ENCODE peak calls at places on chromosomes 11 and 22, in nine cellular contexts. One of them, this sample, is unnamed.

GRCh38 chr11:15770798-15771414 is 585.4 kb downstream of the SOX6 start:
- DNase-seq in right cardiac atrium: peak; percentile 27
- DNase-seq in CD8-positive, alpha-beta T cell: no peak
- DNase-seq in dorsolateral prefrontal cortex: no peak
- DNase-seq in smooth muscle cell of the brain vasculature: no peak
- DNase-seq in activated CD4-positive, alpha-beta T cell treated with anti-CD3 and anti-CD28 coated beads for 1 hour: no peak
- DNase-seq in fibroblast of lung: peak; percentile 36
- DNase-seq in GM20000: peak; percentile 47
- DNase-seq in ACHN: peak; percentile 21
- DNase-seq in this sample: peak; percentile 39

GRCh38 chr11:66936326-66936725 is 21.9 kb downstream of the PC start:
- DNase-seq in dorsolateral prefrontal cortex: no peak
- DNase-seq in right cardiac atrium: no peak
- DNase-seq in fibroblast of lung: peak; percentile 94
- DNase-seq in activated CD4-positive, alpha-beta T cell treated with anti-CD3 and anti-CD28 coated beads for 1 hour: no peak
- DNase-seq in ACHN: no peak
- DNase-seq in smooth muscle cell of the brain vasculature: no peak
- DNase-seq in CD8-positive, alpha-beta T cell: no peak
- DNase-seq in GM20000: no peak
- DNase-seq in this sample: no peak

GRCh38 chr11:64019106-64020031 is 16.4 kb upstream of the FLRT1 start:
- DNase-seq in dorsolateral prefrontal cortex: no peak
- DNase-seq in ACHN: no peak
- DNase-seq in activated CD4-positive, alpha-beta T cell treated with anti-CD3 and anti-CD28 coated beads for 1 hour: no peak
- DNase-seq in smooth muscle cell of the brain vasculature: no peak
- DNase-seq in CD8-positive, alpha-beta T cell: no peak
- DNase-seq in GM20000: no peak
- DNase-seq in right cardiac atrium: no peak
- DNase-seq in fibroblast of lung: no peak
- DNase-seq in this sample: no peak

GRCh38 chr11:134030853-134031252 is 38.0 kb upstream of the JAM3 start:
- DNase-seq in CD8-positive, alpha-beta T cell: no peak
- DNase-seq in GM20000: no peak
- DNase-seq in smooth muscle cell of the brain vasculature: no peak
- DNase-seq in activated CD4-positive, alpha-beta T cell treated with anti-CD3 and anti-CD28 coated beads for 1 hour: no peak
- DNase-seq in right cardiac atrium: no peak
- DNase-seq in dorsolateral prefrontal cortex: no peak
- DNase-seq in fibroblast of lung: no peak
- DNase-seq in ACHN: no peak
- DNase-seq in this sample: no peak

GRCh38 chr22:40484906-40485660 is 114.7 kb downstream of the SGSM3 start:
- DNase-seq in dorsolateral prefrontal cortex: no peak
- DNase-seq in GM20000: no peak
- DNase-seq in activated CD4-positive, alpha-beta T cell treated with anti-CD3 and anti-CD28 coated beads for 1 hour: no peak
- DNase-seq in fibroblast of lung: peak; percentile 58
- DNase-seq in right cardiac atrium: no peak
- DNase-seq in smooth muscle cell of the brain vasculature: no peak
- DNase-seq in ACHN: no peak
- DNase-seq in CD8-positive, alpha-beta T cell: no peak
- DNase-seq in this sample: no peak

GRCh38 chr11:27783701-27784355 is 83.6 kb upstream of the BDNF start:
- DNase-seq in right cardiac atrium: no peak
- DNase-seq in fibroblast of lung: no peak
- DNase-seq in smooth muscle cell of the brain vasculature: no peak
- DNase-seq in dorsolateral prefrontal cortex: no peak
- DNase-seq in activated CD4-positive, alpha-beta T cell treated with anti-CD3 and anti-CD28 coated beads for 1 hour: no peak
- DNase-seq in GM20000: no peak
- DNase-seq in CD8-positive, alpha-beta T cell: no peak
- DNase-seq in ACHN: no peak
- DNase-seq in this sample: no peak

GRCh38 chr22:22988785-22989184 is 81.5 kb upstream of the GNAZ start:
- DNase-seq in activated CD4-positive, alpha-beta T cell treated with anti-CD3 and anti-CD28 coated beads for 1 hour: no peak
- DNase-seq in right cardiac atrium: no peak
- DNase-seq in smooth muscle cell of the brain vasculature: no peak
- DNase-seq in GM20000: no peak
- DNase-seq in ACHN: no peak
- DNase-seq in CD8-positive, alpha-beta T cell: no peak
- DNase-seq in fibroblast of lung: no peak
- DNase-seq in dorsolateral prefrontal cortex: no peak
- DNase-seq in this sample: no peak

GRCh38 chr11:2868604-2869526 is 16.7 kb downstream of the CDKN1C start:
- DNase-seq in CD8-positive, alpha-beta T cell: no peak
- DNase-seq in GM20000: no peak
- DNase-seq in fibroblast of lung: no peak
- DNase-seq in activated CD4-positive, alpha-beta T cell treated with anti-CD3 and anti-CD28 coated beads for 1 hour: no peak
- DNase-seq in smooth muscle cell of the brain vasculature: no peak
- DNase-seq in dorsolateral prefrontal cortex: peak; percentile 87
- DNase-seq in right cardiac atrium: no peak
- DNase-seq in ACHN: no peak
- DNase-seq in this sample: no peak

GRCh38 chr11:94193288-94193687 is 64.6 kb downstream of the PANX1 start:
- DNase-seq in fibroblast of lung: peak; percentile 92
- DNase-seq in dorsolateral prefrontal cortex: no peak
- DNase-seq in ACHN: peak; percentile 67
- DNase-seq in right cardiac atrium: no peak
- DNase-seq in smooth muscle cell of the brain vasculature: no peak
- DNase-seq in CD8-positive, alpha-beta T cell: no peak
- DNase-seq in activated CD4-positive, alpha-beta T cell treated with anti-CD3 and anti-CD28 coated beads for 1 hour: no peak
- DNase-seq in GM20000: no peak
- DNase-seq in this sample: no peak

GRCh38 chr11:47488674-47489394 is 39.9 kb upstream of the RAPSN start:
- DNase-seq in fibroblast of lung: no peak
- DNase-seq in dorsolateral prefrontal cortex: no peak
- DNase-seq in smooth muscle cell of the brain vasculature: no peak
- DNase-seq in GM20000: no peak
- DNase-seq in right cardiac atrium: no peak
- DNase-seq in ACHN: no peak
- DNase-seq in CD8-positive, alpha-beta T cell: no peak
- DNase-seq in activated CD4-positive, alpha-beta T cell treated with anti-CD3 and anti-CD28 coated beads for 1 hour: no peak
- DNase-seq in this sample: no peak

GRCh38 chr11:86386791-86387190 is 12.1 kb downstream of the CCDC81 start:
- DNase-seq in fibroblast of lung: peak; percentile 6
- DNase-seq in activated CD4-positive, alpha-beta T cell treated with anti-CD3 and anti-CD28 coated beads for 1 hour: no peak
- DNase-seq in GM20000: no peak
- DNase-seq in ACHN: no peak
- DNase-seq in smooth muscle cell of the brain vasculature: no peak
- DNase-seq in dorsolateral prefrontal cortex: no peak
- DNase-seq in CD8-positive, alpha-beta T cell: no peak
- DNase-seq in right cardiac atrium: no peak
- DNase-seq in this sample: no peak

GRCh38 chr11:36352919-36353318 is 56.8 kb downstream of the PRR5L start:
- DNase-seq in dorsolateral prefrontal cortex: no peak
- DNase-seq in CD8-positive, alpha-beta T cell: peak; percentile 76
- DNase-seq in fibroblast of lung: no peak
- DNase-seq in smooth muscle cell of the brain vasculature: no peak
- DNase-seq in GM20000: no peak
- DNase-seq in activated CD4-positive, alpha-beta T cell treated with anti-CD3 and anti-CD28 coated beads for 1 hour: peak; percentile 18
- DNase-seq in right cardiac atrium: no peak
- DNase-seq in ACHN: no peak
- DNase-seq in this sample: no peak

GRCh38 chr11:57432017-57432590 is 5.2 kb upstream of the SLC43A3 start:
- DNase-seq in ACHN: no peak
- DNase-seq in fibroblast of lung: no peak
- DNase-seq in smooth muscle cell of the brain vasculature: no peak
- DNase-seq in dorsolateral prefrontal cortex: no peak
- DNase-seq in activated CD4-positive, alpha-beta T cell treated with anti-CD3 and anti-CD28 coated beads for 1 hour: no peak
- DNase-seq in right cardiac atrium: no peak
- DNase-seq in CD8-positive, alpha-beta T cell: no peak
- DNase-seq in GM20000: no peak
- DNase-seq in this sample: peak; percentile 70

GRCh38 chr11:46306296-46306853 is 28.9 kb downstream of the CREB3L1 start:
- DNase-seq in fibroblast of lung: peak; percentile 49
- DNase-seq in CD8-positive, alpha-beta T cell: no peak
- DNase-seq in smooth muscle cell of the brain vasculature: no peak
- DNase-seq in GM20000: no peak
- DNase-seq in dorsolateral prefrontal cortex: no peak
- DNase-seq in activated CD4-positive, alpha-beta T cell treated with anti-CD3 and anti-CD28 coated beads for 1 hour: no peak
- DNase-seq in right cardiac atrium: no peak
- DNase-seq in ACHN: no peak
- DNase-seq in this sample: no peak

GRCh38 chr11:68667511-68668253 is 16.7 kb upstream of the GAL start:
- DNase-seq in dorsolateral prefrontal cortex: no peak
- DNase-seq in GM20000: no peak
- DNase-seq in ACHN: no peak
- DNase-seq in smooth muscle cell of the brain vasculature: no peak
- DNase-seq in fibroblast of lung: no peak
- DNase-seq in activated CD4-positive, alpha-beta T cell treated with anti-CD3 and anti-CD28 coated beads for 1 hour: no peak
- DNase-seq in CD8-positive, alpha-beta T cell: no peak
- DNase-seq in right cardiac atrium: no peak
- DNase-seq in this sample: no peak

GRCh38 chr22:23565942-23566715 is 14.0 kb downstream of the IGLL1 start:
- DNase-seq in fibroblast of lung: no peak
- DNase-seq in CD8-positive, alpha-beta T cell: no peak
- DNase-seq in right cardiac atrium: no peak
- DNase-seq in dorsolateral prefrontal cortex: no peak
- DNase-seq in ACHN: no peak
- DNase-seq in GM20000: no peak
- DNase-seq in smooth muscle cell of the brain vasculature: no peak
- DNase-seq in activated CD4-positive, alpha-beta T cell treated with anti-CD3 and anti-CD28 coated beads for 1 hour: no peak
- DNase-seq in this sample: peak; percentile 68

GRCh38 chr11:34583818-34584217 is 37.1 kb upstream of the EHF start:
- DNase-seq in CD8-positive, alpha-beta T cell: no peak
- DNase-seq in fibroblast of lung: no peak
- DNase-seq in GM20000: no peak
- DNase-seq in smooth muscle cell of the brain vasculature: no peak
- DNase-seq in ACHN: no peak
- DNase-seq in dorsolateral prefrontal cortex: no peak
- DNase-seq in right cardiac atrium: no peak
- DNase-seq in activated CD4-positive, alpha-beta T cell treated with anti-CD3 and anti-CD28 coated beads for 1 hour: no peak
- DNase-seq in this sample: no peak

This sample was measured in lung microvascular endothelial cell.